ENCODE peak calls at places on chromosome 17, in four cellular contexts. B, J, H and N are unnamed samples.

GRCh38 chr17:48589831-48590602 is at the start of gene HOXB3:
- DNase-seq in H (peak; percentile 56), B (peak; percentile 68), J (peak; percentile 51), N (no peak)

GRCh38 chr17:17568772-17569195 is 22.7 kb downstream of the PEMT start:
- DNase-seq in B (peak; percentile 36), J (peak; percentile 42), H (peak; percentile 90), N (peak; percentile 88)

GRCh38 chr17:56447166-56447565 is 146.3 kb upstream of the NOG start:
- DNase-seq in H (no peak), B (no peak), J (no peak), N (no peak)

GRCh38 chr17:72656114-72656763 is 436.2 kb downstream of the SLC39A11 start:
- DNase-seq in B (no peak), J (no peak), H (no peak), N (no peak)

GRCh38 chr17:47670064-47670463 is 20.3 kb downstream of the KPNB1 start:
- DNase-seq in H (no peak), J (no peak), B (no peak), N (no peak)

GRCh38 chr17:13786000-13786598 is 184.4 kb upstream of the HS3ST3A1 start:
- DNase-seq in J (no peak), B (peak; percentile 76), H (no peak), N (peak; percentile 35)

GRCh38 chr17:79986441-79987186 is 49.1 kb downstream of the TBC1D16 start:
- DNase-seq in J (no peak), H (peak; percentile 62), B (peak; percentile 67), N (no peak)

GRCh38 chr17:34675143-34675542 is 95.8 kb downstream of the TMEM132E start:
- DNase-seq in B (no peak), J (no peak), H (no peak), N (no peak)

GRCh38 chr17:58970966-58971575 is 135.6 kb downstream of the TRIM37 start:
- DNase-seq in J (no peak), B (peak; percentile 36), H (no peak), N (no peak)

GRCh38 chr17:17774009-17774881 is 62.5 kb downstream of the SREBF1 start:
- DNase-seq in J (peak; percentile 51), H (peak; percentile 73), B (peak; percentile 52), N (no peak)

GRCh38 chr17:75838410-75838809 is 5.8 kb downstream of the UNC13D start:
- DNase-seq in B (no peak), H (no peak), J (no peak), N (no peak)

GRCh38 chr17:28760987-28761562 is 17.3 kb downstream of the TRAF4 start:
- DNase-seq in H (no peak), J (no peak), B (peak; percentile 66), N (no peak)

GRCh38 chr17:39813631-39814030 is 50.5 kb downstream of the IKZF3 start:
- DNase-seq in H (no peak), B (no peak), J (no peak), N (no peak)

GRCh38 chr17:67359960-67360817 is 6.2 kb downstream of the PSMD12 start:
- DNase-seq in H (no peak), B (peak; percentile 45), J (no peak), N (no peak)

GRCh38 chr17:60971515-60972369 is 294.1 kb downstream of the BCAS3 start:
- DNase-seq in H (no peak), B (peak; percentile 80), J (peak; percentile 18), N (peak; percentile 52)

GRCh38 chr17:75596320-75597087 is 8.9 kb downstream of the MYO15B start:
- DNase-seq in H (no peak), J (no peak), B (no peak), N (no peak)

GRCh38 chr17:74354123-74354522 is 7.5 kb downstream of the BTBD17 start:
- DNase-seq in H (peak; percentile 70), J (no peak), B (no peak), N (no peak)

GRCh38 chr17:34826332-34826731 is 134.9 kb downstream of the CCT6B start:
- DNase-seq in H (no peak), J (no peak), B (no peak), N (peak; percentile 45)

GRCh38 chr17:20009302-20010098 is at the start of gene SPECC1:
- DNase-seq in J (peak; percentile 89), H (peak; percentile 85), B (peak; percentile 43), N (peak; percentile 96)

GRCh38 chr17:42677012-42677857 is 441 bp upstream of the PLEKHH3 start:
- DNase-seq in H (peak; percentile 100), J (peak; percentile 100), B (peak; percentile 99), N (peak; percentile 100)

GRCh38 chr17:9202572-9202971 is 181.3 kb downstream of the NTN1 start:
- DNase-seq in H (no peak), J (no peak), B (no peak), N (no peak)

GRCh38 chr17:82237083-82237745 is 8.4 kb downstream of the SLC16A3 start:
- DNase-seq in H (no peak), B (no peak), J (no peak), N (no peak)

GRCh38 chr17:40326832-40327199 is 17.8 kb downstream of the RARA start:
- DNase-seq in B (no peak), J (no peak), H (peak; percentile 53), N (no peak)

GRCh38 chr17:29579866-29580771 is 9.3 kb downstream of the GIT1 start:
- DNase-seq in J (peak; percentile 83), B (peak; percentile 75), H (peak; percentile 90), N (peak; percentile 79)

GRCh38 chr17:76585649-76586593 is at the start of gene ST6GALNAC2:
- DNase-seq in B (no peak), J (peak; percentile 42), H (peak; percentile 77), N (peak; percentile 76)

GRCh38 chr17:44349553-44350070 is 4.5 kb downstream of the GRN start:
- DNase-seq in J (no peak), B (no peak), H (no peak), N (no peak)

GRCh38 chr17:44348988-44349364 is 3.9 kb downstream of the GRN start:
- DNase-seq in J (no peak), H (no peak), B (no peak), N (no peak)

GRCh38 chr17:44346064-44346844 is 1.2 kb downstream of the GRN start:
- DNase-seq in H (no peak), J (no peak), B (no peak), N (no peak)

GRCh38 chr17:44350733-44351226 is 5.7 kb downstream of the GRN start:
- DNase-seq in H (peak; percentile 76), B (peak; percentile 44), J (peak; percentile 47), N (peak; percentile 84)

DNA sequence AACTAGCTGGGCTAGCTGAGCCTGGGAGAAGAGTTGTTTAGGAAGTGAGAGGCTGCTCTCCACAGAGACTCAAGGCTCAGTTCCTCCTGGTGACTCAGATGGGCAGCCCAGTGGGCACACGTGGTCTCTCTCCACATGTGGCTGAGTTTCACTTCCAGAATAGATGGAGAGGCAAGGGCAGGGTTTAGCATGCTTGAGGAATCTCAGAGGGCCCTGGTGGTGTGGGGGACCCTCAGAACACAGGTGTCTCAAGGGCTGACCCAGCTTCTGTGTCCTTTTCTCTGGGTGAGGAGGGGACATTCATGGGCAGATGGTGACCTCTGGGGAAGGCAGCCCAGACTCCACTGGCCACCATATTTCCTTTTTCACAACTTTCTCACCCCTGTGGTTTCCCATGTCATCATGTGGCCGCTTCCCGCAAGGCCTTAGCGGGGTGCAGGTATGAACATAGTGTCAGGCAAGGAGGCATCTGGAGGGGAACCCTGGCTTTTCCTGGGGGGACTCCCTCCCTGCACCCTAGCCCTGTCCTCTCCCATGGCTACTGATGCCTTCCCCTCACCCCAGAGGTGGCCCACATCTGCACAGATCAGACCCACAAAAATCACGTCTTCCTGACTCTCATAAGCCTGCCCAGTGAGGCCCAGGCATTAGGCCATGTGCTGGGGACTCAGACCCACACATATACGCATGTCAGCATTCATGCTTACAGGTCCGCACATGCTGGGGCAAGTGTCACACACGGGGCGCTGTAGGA is 3.3 kb downstream of the GRN start:
- DNase-seq in H (no peak), B (peak; percentile 57), J (no peak), N (peak; percentile 65)
- TF ChIP-seq POLR2A in H (no peak), B (no peak), J (no peak), N (no peak)

DNA sequence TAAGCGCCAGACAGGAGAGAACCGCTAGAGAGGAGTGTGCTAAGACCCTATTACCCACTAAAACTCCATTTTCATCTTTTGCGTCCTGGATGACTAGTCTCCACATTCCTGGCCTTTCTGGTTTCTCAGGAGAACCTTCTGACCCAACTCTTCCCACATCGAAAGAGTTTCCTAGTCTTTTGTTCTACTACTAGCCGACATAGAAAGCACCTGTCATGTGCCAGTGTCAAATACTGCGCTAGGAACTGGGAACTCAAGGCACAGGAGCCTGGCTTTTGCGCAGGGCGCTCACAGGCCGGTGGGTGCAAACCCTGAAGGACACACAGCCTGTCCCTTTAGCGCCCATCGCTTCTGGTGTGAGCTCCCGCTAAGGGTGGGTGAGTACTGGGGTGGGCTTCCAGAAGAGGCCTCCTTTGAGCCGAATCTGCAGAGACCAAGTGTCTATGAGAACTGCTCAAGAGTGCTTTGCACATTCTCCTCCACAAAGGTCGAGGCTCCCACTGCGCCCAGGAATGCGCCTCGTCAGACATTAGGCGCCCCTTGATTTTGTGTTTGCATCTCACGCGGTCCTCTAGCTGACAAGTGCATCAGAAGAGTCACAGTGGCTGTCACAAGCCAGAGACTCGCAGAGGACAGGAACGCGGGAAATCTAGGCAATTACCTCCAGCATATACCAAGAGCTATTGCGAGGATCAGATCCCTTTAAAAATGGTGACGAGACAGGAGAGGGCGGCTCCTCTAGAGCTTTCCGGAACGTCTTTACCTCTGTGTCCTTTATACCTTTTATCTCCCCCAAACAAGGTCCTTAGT is 2.0 kb upstream of the PSMB3 start:
- DNase-seq in J (no peak), B (peak; percentile 22), H (no peak), N (no peak)
- TF ChIP-seq POLR2A in J (no peak), B (no peak), H (no peak), N (no peak)

DNA sequence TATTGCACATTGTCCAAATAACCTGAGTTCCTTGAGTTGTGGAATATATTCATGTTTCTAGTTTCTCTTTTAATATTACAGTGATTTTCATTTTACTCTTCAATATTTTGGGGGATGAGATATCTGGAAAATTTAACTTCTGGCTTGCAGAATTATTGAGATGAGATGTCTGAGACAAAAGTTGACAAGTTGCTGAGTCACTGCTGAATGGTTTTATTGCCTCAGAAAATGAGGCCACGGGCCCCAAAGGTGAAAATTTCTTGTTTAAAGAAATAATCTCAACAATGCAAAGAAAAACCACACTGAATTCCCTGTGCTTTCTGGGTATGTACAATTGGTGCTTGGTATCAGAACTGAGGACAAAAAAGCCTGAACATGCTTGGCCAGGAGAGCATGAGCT is 129.2 kb upstream of the TOM1L1 start:
- DNase-seq in J (no peak), H (no peak), B (no peak), N (no peak)
- TF ChIP-seq POLR2A in J (no peak), H (no peak), B (no peak), N (no peak)

DNA sequence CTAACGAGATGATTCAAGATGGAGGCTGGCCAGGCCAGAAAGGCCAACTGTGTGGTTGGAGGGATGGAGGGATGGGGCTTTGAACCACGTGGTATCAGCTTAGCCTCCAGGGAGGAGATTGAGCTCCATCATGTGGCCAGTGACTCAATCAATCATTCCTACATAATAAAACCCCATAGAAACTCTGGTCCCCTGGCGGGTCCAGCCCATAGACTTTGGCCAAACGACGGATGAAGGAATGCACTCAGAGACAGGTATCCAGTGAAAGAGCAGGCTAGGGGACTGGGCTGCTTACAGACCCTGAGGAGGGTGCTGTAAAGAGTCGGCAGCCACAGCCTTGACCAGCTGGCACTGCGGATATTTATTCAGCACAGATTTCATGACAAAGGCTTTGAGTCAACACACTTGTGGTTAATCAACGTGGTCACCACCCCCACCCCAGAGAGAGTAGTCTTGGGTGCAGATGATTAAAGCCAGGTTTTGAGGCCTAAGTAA is 308.7 kb upstream of the TNRC6C start:
- DNase-seq in J (no peak), B (no peak), H (peak; percentile 10), N (no peak)
- TF ChIP-seq POLR2A in J (no peak), B (no peak), H (no peak), N (no peak)